ENCODE peak calls at places on chromosomes 5 and 9, in nine cellular contexts. H, Z, Q, X, R, J, D, F and K are unnamed samples. For H3K4me1, the result is how much of the 10 kb centered on the place peaks cover.

GRCh38 chr5:149264432-149265069 is 7.1 kb upstream of the AFAP1L1 start:
- DNase-seq in H (no peak), Z (no peak), Q (peak), X (no peak), R (peak), J (peak), D (no peak), F (no peak), K (no peak)

GRCh38 chr5:38591450-38591849 is 35.0 kb upstream of the LIFR start:
- DNase-seq in H (no peak), Z (no peak), Q (no peak), X (no peak), R (no peak), J (peak), D (no peak), F (no peak), K (no peak)

GRCh38 chr9:127049044-127049443 is 73.4 kb downstream of the ANGPTL2 start:
- DNase-seq in H (peak), Z (peak), Q (no peak), X (no peak), R (peak), J (peak), D (peak), F (no peak), K (no peak)

GRCh38 chr5:126769703-126770102 is 7.2 kb upstream of the LMNB1 start:
- DNase-seq in H (no peak), Z (no peak), Q (no peak), X (no peak), R (no peak), J (no peak), D (no peak), F (no peak), K (no peak)

GRCh38 chr5:35799751-35800150 is 56.9 kb upstream of the IL7R start:
- DNase-seq in H (no peak), Z (no peak), Q (no peak), X (no peak), R (no peak), J (peak), D (no peak), F (no peak), K (no peak)

GRCh38 chr5:134114886-134115805 is 665 bp downstream of the TCF7 start:
- DNase-seq in H (no peak), Z (no peak), Q (peak), X (no peak), R (no peak), J (peak), D (no peak), F (peak), K (peak)

GRCh38 chr9:87122947-87123685 is 175.8 kb upstream of the GAS1 start:
- DNase-seq in H (peak), Z (peak), Q (no peak), X (no peak), R (no peak), J (peak), D (no peak), F (no peak), K (no peak)

GRCh38 chr5:40089269-40089668 is 590.4 kb upstream of the PTGER4 start:
- DNase-seq in H (no peak), Z (no peak), Q (no peak), X (no peak), R (no peak), J (no peak), D (peak), F (no peak), K (no peak)

DNA sequence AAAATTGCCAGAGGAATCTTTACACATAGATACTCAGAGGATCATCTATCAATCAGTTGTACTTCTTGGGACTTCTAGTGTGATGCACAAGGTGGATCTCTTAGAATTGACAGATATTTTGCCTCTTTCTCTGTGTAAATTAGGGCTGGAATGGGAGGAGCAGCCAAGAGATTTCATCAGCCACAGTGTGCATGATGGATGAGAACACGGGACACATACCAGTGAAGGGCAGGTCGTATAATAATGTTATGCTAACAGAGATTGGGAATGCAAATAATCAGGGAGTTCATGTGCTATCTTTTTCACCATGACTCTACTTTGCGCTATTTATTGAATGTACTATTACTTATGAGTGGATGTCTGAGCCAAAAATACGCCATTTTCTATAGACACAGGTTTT is 43.3 kb upstream of the ISOC1 start:
- DNase-seq in H (no peak), Z (no peak), Q (no peak), X (no peak), R (no peak), J (no peak), D (peak), F (no peak), K (no peak)
- H3K4me3 ChIP-seq in H (no peak), Z (no peak), Q (no peak), X (no peak), R (no peak), J (no peak), D (no peak), F (no peak), K (no peak)

GRCh38 chr9:136340356-136341041 is 13.2 kb downstream of the GPSM1 start:
- DNase-seq in H (no peak), Z (no peak), Q (no peak), X (no peak), R (no peak), J (no peak), D (no peak), F (no peak), K (no peak)

GRCh38 chr9:136341042-136341655 is 13.8 kb downstream of the GPSM1 start:
- DNase-seq in H (no peak), Z (no peak), Q (no peak), X (peak), R (no peak), J (no peak), D (no peak), F (no peak), K (no peak)

GRCh38 chr9:136339173-136339957 is 12.0 kb downstream of the GPSM1 start:
- DNase-seq in H (peak), Z (no peak), Q (no peak), X (peak), R (peak), J (peak), D (peak), F (no peak), K (no peak)

GRCh38 chr9:136338511-136338910 is 11.2 kb downstream of the GPSM1 start:
- DNase-seq in H (no peak), Z (no peak), Q (no peak), X (no peak), R (no peak), J (no peak), D (no peak), F (no peak), K (no peak)

DNA sequence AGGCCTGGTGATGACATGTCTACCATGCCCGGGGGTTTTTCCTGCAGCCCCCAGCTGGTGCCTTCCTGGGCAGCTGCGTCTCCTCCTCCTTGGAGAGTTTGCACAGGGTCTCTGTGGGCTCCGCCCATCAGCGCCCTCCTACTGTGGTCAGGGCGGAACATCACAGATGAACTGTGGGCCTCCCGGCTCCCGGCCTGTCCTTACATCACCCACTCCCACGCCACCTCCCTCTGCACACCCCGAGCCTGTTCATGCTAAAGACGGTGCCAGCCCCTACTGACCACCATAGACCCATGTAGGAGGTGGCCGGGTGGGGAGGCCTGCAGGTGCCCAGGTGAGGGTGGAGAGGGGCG is 12.6 kb downstream of the GPSM1 start:
- DNase-seq in H (no peak), Z (no peak), Q (no peak), X (no peak), R (no peak), J (no peak), D (no peak), F (no peak), K (no peak)
- H3K27ac ChIP-seq in H (no peak), Z (no peak), Q (no peak), X (peak), R (no peak), J (no peak), D (no peak), F (no peak), K (no peak)

GRCh38 chr9:122092611-122093506 is at the start of gene TTLL11:
- DNase-seq in H (peak), Z (peak), Q (peak), X (peak), R (peak), J (peak), D (peak), F (peak), K (peak)
- H3K4me1 ChIP-seq in H (under half), Z (under half), Q (under half), X (half or more), R (under half), J (under half), D (under half), F (under half), K (under half)

GRCh38 chr9:1979815-1980367 is 35.3 kb upstream of the SMARCA2 start:
- DNase-seq in H (peak), Z (no peak), Q (no peak), X (peak), R (no peak), J (peak), D (no peak), F (peak), K (peak)
- H3K4me3 ChIP-seq in H (no peak), Z (no peak), Q (no peak), X (peak), R (no peak), J (peak), D (no peak), F (no peak), K (peak)

GRCh38 chr5:139141841-139142240 is 56.3 kb downstream of the SIL1 start:
- DNase-seq in H (peak), Z (no peak), Q (no peak), X (peak), R (peak), J (peak), D (no peak), F (peak), K (no peak)
- H3K27ac ChIP-seq in H (no peak), Z (no peak), Q (no peak), X (peak), R (peak), J (peak), D (no peak), F (peak), K (peak)

DNA sequence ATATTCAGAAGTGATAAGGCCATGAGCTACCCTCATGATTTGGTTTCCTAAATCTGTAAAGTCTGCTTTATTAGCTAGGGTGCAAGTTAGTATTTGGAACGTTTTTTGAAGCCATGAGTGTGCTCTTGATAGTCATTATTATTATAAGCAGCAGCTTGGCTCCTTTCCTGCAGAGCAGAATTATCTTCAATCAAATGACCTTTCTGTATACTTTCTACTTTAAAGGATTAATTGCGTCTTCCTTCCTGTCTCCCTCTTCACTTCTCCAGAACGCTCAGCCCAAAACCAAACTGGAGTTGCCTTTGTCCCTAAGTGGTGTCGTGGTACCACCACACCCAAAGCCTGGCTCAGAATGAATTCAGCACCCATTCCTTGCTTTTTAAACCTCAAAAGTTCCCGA is 211.3 kb downstream of the ARHGAP26 start:
- DNase-seq in H (no peak), Z (no peak), Q (no peak), X (no peak), R (no peak), J (peak), D (no peak), F (no peak), K (no peak)
- H3K4me1 ChIP-seq in H (under half), Z (half or more), Q (under half), X (half or more), R (under half), J (under half), D (under half), F (under half), K (under half)

GRCh38 chr9:121154782-121155181 is 46.9 kb downstream of the RAB14 start:
- DNase-seq in H (no peak), Z (no peak), Q (no peak), X (no peak), R (no peak), J (no peak), D (no peak), F (no peak), K (no peak)

GRCh38 chr9:121156263-121156731 is 45.4 kb downstream of the RAB14 start:
- DNase-seq in H (peak), Z (peak), Q (no peak), X (no peak), R (peak), J (peak), D (no peak), F (no peak), K (no peak)

GRCh38 chr9:121160025-121160424 is 41.6 kb downstream of the RAB14 start:
- DNase-seq in H (no peak), Z (no peak), Q (no peak), X (no peak), R (no peak), J (no peak), D (no peak), F (no peak), K (no peak)

GRCh38 chr9:121153642-121154041 is 48.0 kb downstream of the RAB14 start:
- DNase-seq in H (no peak), Z (no peak), Q (no peak), X (no peak), R (no peak), J (peak), D (no peak), F (no peak), K (no peak)

DNA sequence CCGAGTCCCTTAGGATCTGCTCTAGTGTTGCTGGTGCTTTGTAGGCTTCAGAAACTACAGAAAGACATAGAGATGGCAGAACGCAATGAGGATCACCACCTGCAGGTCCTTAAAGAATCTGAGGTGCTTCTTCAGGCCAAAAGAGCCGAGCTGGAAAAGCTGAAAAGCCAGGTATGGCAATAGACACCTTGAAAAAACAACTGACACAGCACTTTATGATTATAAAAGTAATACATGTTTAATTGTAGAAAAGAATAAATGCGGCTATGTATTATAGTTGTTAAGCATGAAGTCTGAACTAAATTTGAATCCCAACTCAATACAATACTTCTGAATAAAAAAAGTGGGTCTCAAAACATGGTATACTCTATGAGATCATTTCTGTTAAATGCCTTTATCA is 43.7 kb downstream of the RAB14 start:
- DNase-seq in H (no peak), Z (no peak), Q (no peak), X (no peak), R (no peak), J (no peak), D (no peak), F (no peak), K (no peak)
- H3K4me3 ChIP-seq in H (no peak), Z (no peak), Q (no peak), X (no peak), R (no peak), J (no peak), D (no peak), F (no peak), K (no peak)

DNA sequence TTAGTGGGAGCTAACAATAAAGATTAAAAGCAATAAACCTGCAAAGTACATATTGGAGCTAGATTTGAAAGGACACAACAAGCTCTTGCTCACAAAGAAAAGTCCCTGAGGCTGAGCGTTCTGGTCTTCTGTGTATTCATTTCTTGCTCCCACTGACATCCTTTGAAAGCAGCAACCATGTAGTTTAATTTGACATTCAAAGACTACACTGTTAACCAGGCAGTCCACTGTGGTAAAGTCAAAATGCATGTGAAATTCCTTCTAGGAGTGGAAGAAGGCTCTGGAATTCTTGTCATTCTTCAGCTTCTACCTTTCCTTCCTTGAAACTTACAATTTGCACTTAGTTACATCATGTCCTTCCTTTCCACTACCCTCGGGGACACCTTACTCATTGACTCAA is 480.7 kb downstream of the CSNK1G3 start:
- DNase-seq in H (no peak), Z (no peak), Q (no peak), X (no peak), R (no peak), J (no peak), D (no peak), F (no peak), K (no peak)
- H3K27ac ChIP-seq in H (no peak), Z (no peak), Q (no peak), X (no peak), R (no peak), J (no peak), D (no peak), F (no peak), K (no peak)